ENCODE peak calls at places on chromosomes 6 and 20, in four cellular contexts. Q is activated CD4-positive, alpha-beta T cell treated with anti-CD3 and anti-CD28 coated beads for 36 hours; C is NCI-H1417; O is WTC11. D is an unnamed sample.

GRCh38 chr20:13028001-13028400 is 19.2 kb downstream of the SPTLC3 start:
- DNase-seq in Q (no peak), C (no peak), O (no peak), D (no peak)

GRCh38 chr6:9647599-9647998 is 767.3 kb downstream of the TFAP2A start:
- DNase-seq in Q (no peak), C (no peak), O (no peak), D (no peak)

GRCh38 chr6:33777716-33778474 is 11.0 kb downstream of the LEMD2 start:
- DNase-seq in Q (no peak), C (no peak), O (no peak), D (peak; percentile 65)

GRCh38 chr20:595330-596308 is 14.5 kb downstream of the TCF15 start:
- DNase-seq in Q (no peak), C (no peak), O (no peak), D (no peak)

GRCh38 chr20:39453890-39454289 is 491.7 kb downstream of the DHX35 start:
- DNase-seq in Q (no peak), C (no peak), O (no peak), D (peak; percentile 51)

GRCh38 chr20:19335916-19336315 is 123.5 kb downstream of the SLC24A3 start:
- DNase-seq in Q (no peak), C (no peak), O (no peak), D (no peak)

GRCh38 chr6:54274383-54274782 is 33.9 kb upstream of the TINAG start:
- DNase-seq in Q (no peak), C (no peak), O (no peak), D (no peak)

GRCh38 chr6:158854214-158855101 is 35.3 kb upstream of the EZR start:
- DNase-seq in Q (no peak), C (no peak), O (peak; percentile 52), D (no peak)

GRCh38 chr6:34663887-34664269 is 32.7 kb downstream of the ILRUN start:
- DNase-seq in Q (no peak), C (no peak), O (no peak), D (no peak)

GRCh38 chr6:30844118-30844535 is 40.2 kb upstream of the DDR1 start:
- DNase-seq in Q (no peak), C (no peak), O (peak; percentile 38), D (no peak)

GRCh38 chr6:16318538-16318937 is 80.2 kb downstream of the GMPR start:
- DNase-seq in Q (peak; percentile 62), C (no peak), O (no peak), D (no peak)

GRCh38 chr6:38702471-38703397 is at the start of gene GLO1:
- DNase-seq in Q (peak; percentile 98), C (peak; percentile 97), O (peak; percentile 96), D (peak; percentile 96)

GRCh38 chr6:137353346-137353745 is 134.2 kb upstream of the IFNGR1 start:
- DNase-seq in Q (no peak), C (no peak), O (no peak), D (no peak)

GRCh38 chr6:155524249-155524651 is 68.6 kb upstream of the NOX3 start:
- DNase-seq in Q (peak; percentile 35), C (no peak), O (no peak), D (no peak)

GRCh38 chr20:4820833-4821518 is 99.3 kb downstream of the PRND start:
- DNase-seq in Q (no peak), C (no peak), O (no peak), D (no peak)